ENCODE peak calls at places on chromosomes 7 and 10, in ten cellular contexts. P, A, R, U, C, D, B, Q, Y and K are unnamed samples.

GRCh38 chr7:116572036-116572435 is 47.2 kb downstream of the CAV1 start:
- DNase-seq in P (no peak), A (peak; percentile 56), R (no peak), U (no peak), C (no peak), D (no peak), B (no peak), Q (no peak), Y (no peak), K (no peak)

GRCh38 chr7:129788993-129789392 is 163.8 kb downstream of the UBE2H start:
- DNase-seq in P (no peak), A (no peak), R (no peak), U (no peak), C (no peak), D (no peak), B (no peak), Q (no peak), Y (no peak), K (no peak)

GRCh38 chr10:133117036-133117687 is 29.4 kb downstream of the ADGRA1 start:
- DNase-seq in P (no peak), A (no peak), R (peak; percentile 49), U (no peak), C (no peak), D (no peak), B (no peak), Q (no peak), Y (no peak), K (no peak)

GRCh38 chr7:132436121-132436520 is 140.1 kb downstream of the PLXNA4 start:
- DNase-seq in P (no peak), A (no peak), R (no peak), U (no peak), C (no peak), D (no peak), B (no peak), Q (peak; percentile 57), Y (no peak), K (no peak)

GRCh38 chr7:4479367-4480039 is 202.6 kb upstream of the FOXK1 start:
- DNase-seq in P (peak; percentile 31), A (peak; percentile 79), R (no peak), U (no peak), C (no peak), D (no peak), B (peak; percentile 58), Q (peak; percentile 5), Y (peak; percentile 13), K (peak; percentile 66)

GRCh38 chr10:44991571-44991970 is 9.2 kb upstream of the ZNF22 start:
- DNase-seq in P (no peak), A (no peak), R (no peak), U (peak; percentile 27), C (no peak), D (peak; percentile 8), B (no peak), Q (no peak), Y (no peak), K (no peak)

GRCh38 chr10:102775973-102776669 is 32.4 kb downstream of the WBP1L start:
- DNase-seq in P (peak; percentile 95), A (no peak), R (peak; percentile 89), U (peak; percentile 44), C (peak; percentile 97), D (peak; percentile 67), B (peak; percentile 94), Q (peak; percentile 51), Y (no peak), K (peak; percentile 96)

GRCh38 chr7:93601363-93601762 is 26.8 kb upstream of the CALCR start:
- DNase-seq in P (no peak), A (peak; percentile 2), R (no peak), U (no peak), C (no peak), D (no peak), B (peak; percentile 9), Q (peak; percentile 31), Y (no peak), K (no peak)

GRCh38 chr7:45092100-45092930 is 3.5 kb upstream of the NACAD start:
- DNase-seq in P (no peak), A (peak; percentile 28), R (peak; percentile 2), U (no peak), C (no peak), D (no peak), B (no peak), Q (no peak), Y (no peak), K (no peak)

GRCh38 chr7:89385414-89385813 is 589.9 kb upstream of the TEX47 start:
- DNase-seq in P (no peak), A (no peak), R (no peak), U (no peak), C (no peak), D (no peak), B (no peak), Q (no peak), Y (no peak), K (no peak)

GRCh38 chr7:28921822-28922221 is 36.3 kb downstream of the TRIL start:
- DNase-seq in P (peak; percentile 68), A (peak; percentile 61), R (no peak), U (peak; percentile 54), C (peak; percentile 29), D (peak; percentile 59), B (peak; percentile 86), Q (peak; percentile 81), Y (peak; percentile 54), K (peak; percentile 79)

GRCh38 chr10:79335094-79335469 is 12.2 kb upstream of the PPIF start:
- DNase-seq in P (no peak), A (no peak), R (no peak), U (no peak), C (no peak), D (no peak), B (no peak), Q (no peak), Y (no peak), K (no peak)

GRCh38 chr7:40885503-40885902 is 750.7 kb downstream of the SUGCT start:
- DNase-seq in P (peak; percentile 75), A (no peak), R (no peak), U (no peak), C (no peak), D (no peak), B (peak; percentile 71), Q (no peak), Y (no peak), K (peak; percentile 38)

GRCh38 chr10:70461397-70462348 is 16.9 kb upstream of the PALD1 start:
- DNase-seq in P (peak; percentile 50), A (peak; percentile 64), R (no peak), U (peak; percentile 37), C (peak; percentile 60), D (no peak), B (peak; percentile 73), Q (peak; percentile 73), Y (peak; percentile 73), K (peak; percentile 56)

GRCh38 chr10:94349327-94349726 is 13.4 kb downstream of the NOC3L start:
- DNase-seq in P (no peak), A (peak; percentile 32), R (no peak), U (no peak), C (no peak), D (no peak), B (peak; percentile 29), Q (no peak), Y (no peak), K (peak; percentile 33)

GRCh38 chr7:157402388-157402703 is 65.5 kb downstream of the DNAJB6 start:
- DNase-seq in P (no peak), A (no peak), R (no peak), U (no peak), C (no peak), D (no peak), B (no peak), Q (no peak), Y (no peak), K (no peak)

DNA sequence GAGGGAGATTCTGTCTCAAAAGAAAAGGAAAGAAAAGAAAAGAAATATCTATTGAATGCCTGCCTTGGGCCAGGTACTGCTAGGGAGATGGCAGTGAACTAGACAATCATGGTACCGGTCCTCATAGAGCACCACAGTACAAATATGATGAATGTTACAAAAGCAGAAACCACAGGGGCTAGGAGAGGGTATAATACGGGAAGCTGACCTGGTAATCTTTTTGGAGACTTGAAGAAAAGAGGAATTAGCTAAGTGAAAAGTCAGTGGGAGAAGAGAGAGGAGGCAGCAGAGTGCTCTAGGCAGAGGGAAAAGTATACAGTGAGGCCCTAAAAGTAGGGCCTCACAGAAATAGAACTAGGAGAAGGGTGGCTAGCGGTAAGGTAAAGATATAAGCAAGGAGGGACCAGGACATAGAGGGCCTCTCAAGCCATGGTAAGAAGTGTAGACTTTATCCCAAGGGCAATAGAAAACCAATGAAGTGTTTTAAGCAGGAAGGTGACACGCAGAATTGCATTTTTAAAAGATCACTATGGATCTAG is 42.8 kb upstream of the WNT8B start:
- DNase-seq in P (no peak), A (no peak), R (no peak), U (no peak), C (no peak), D (no peak), B (no peak), Q (no peak), Y (no peak), K (no peak)
- H3K4me3 ChIP-seq in P (no peak overlapping the region), A (no peak overlapping the region), R (no peak overlapping the region), U (no peak overlapping the region), C (no peak overlapping the region), D (no peak overlapping the region), B (no peak overlapping the region), Q (no peak overlapping the region), Y (no peak overlapping the region), K (no peak overlapping the region)

GRCh38 chr10:26890956-26891355 is 30.2 kb upstream of the ABI1 start:
- DNase-seq in P (peak; percentile 83), A (peak; percentile 78), R (no peak), U (peak; percentile 36), C (no peak), D (peak; percentile 23), B (peak; percentile 89), Q (peak; percentile 73), Y (peak; percentile 74), K (peak; percentile 84)
- TF ChIP-seq CTCF in P (peak; percentile 87), A (peak; percentile 52), R (no peak), U (no peak), C (no peak), D (no peak), B (peak; percentile 88), Q (peak; percentile 73), Y (peak; percentile 58), K (peak; percentile 75)

DNA sequence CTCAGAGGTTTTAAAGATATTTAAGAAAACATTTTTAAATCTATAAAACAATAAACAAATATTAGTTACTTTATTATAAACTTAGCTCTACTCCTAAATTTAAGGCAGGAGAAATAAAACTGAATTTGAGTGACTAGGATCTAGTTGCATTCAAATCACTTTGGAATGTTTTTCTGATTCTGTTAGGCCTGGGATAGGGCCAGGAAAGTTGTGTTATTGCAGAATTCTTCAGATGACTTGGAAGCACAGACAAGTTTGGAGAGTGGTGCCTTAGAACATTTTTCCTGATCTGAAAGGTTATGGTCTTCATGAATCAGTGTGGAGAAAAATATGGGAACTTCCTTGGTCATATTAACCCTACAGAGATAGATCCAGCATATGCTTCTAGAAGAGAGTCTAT is 15.6 kb upstream of the SLC25A13 start:
- DNase-seq in P (no peak), A (no peak), R (no peak), U (no peak), C (no peak), D (no peak), B (peak; percentile 23), Q (no peak), Y (no peak), K (no peak)
- H3K4me3 ChIP-seq in P (no peak overlapping the region), A (no peak overlapping the region), R (no peak overlapping the region), U (no peak overlapping the region), C (no peak overlapping the region), D (no peak overlapping the region), B (no peak overlapping the region), Q (no peak overlapping the region), Y (no peak overlapping the region), K (no peak overlapping the region)

DNA sequence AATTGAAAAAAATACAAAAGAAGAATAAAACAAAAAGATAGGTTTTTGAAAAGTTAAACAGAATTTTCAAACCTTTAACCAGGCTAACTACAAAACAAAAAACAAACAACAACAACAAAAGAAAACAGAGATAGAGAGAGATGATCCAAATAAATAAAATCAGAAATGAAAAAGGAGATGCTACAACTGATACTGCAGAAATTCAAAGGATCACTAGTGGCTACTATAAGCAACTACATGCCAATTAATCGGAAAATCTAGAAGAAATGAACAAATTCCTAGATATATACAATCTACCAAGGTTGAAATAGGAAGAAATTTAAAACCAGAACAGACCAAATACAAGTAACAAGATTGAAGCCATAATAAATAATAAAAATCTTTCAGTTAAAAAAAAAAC is 326.8 kb upstream of the VSTM2A start:
- DNase-seq in P (no peak), A (no peak), R (no peak), U (no peak), C (no peak), D (no peak), B (no peak), Q (no peak), Y (no peak), K (no peak)
- TF ChIP-seq CTCF in P (no peak), A (no peak), R (no peak), U (no peak), C (no peak), D (no peak), B (no peak), Q (no peak), Y (no peak), K (no peak)